ENCODE peak calls at places on chromosomes 4 and X, in ten cellular contexts. One of them, this sample, is unnamed.
A peak's percentile ranks its signal among the peaks of the same experiment; 100 is the strongest.

GRCh38 chr4:26525136-26525535 is 34.9 kb upstream of the CCKAR start:
- DNase-seq in effector CD4-positive, alpha-beta T cell: no peak
- DNase-seq in PC-3: peak; percentile 33
- DNase-seq in T-helper 1 cell: no peak
- DNase-seq in spleen: no peak
- DNase-seq in H9: no peak
- DNase-seq in ELF-1: no peak
- DNase-seq in HS-5: peak; percentile 32
- DNase-seq in cardiac muscle cell: peak; percentile 14
- DNase-seq in right atrium auricular region: no peak
- DNase-seq in this sample: peak; percentile 45

GRCh38 chr4:48602222-48602621 is 112.2 kb downstream of the ZAR1 start:
- DNase-seq in effector CD4-positive, alpha-beta T cell: no peak
- DNase-seq in PC-3: peak; percentile 82
- DNase-seq in T-helper 1 cell: no peak
- DNase-seq in spleen: no peak
- DNase-seq in H9: no peak
- DNase-seq in ELF-1: no peak
- DNase-seq in HS-5: peak; percentile 41
- DNase-seq in cardiac muscle cell: no peak
- DNase-seq in right atrium auricular region: no peak
- DNase-seq in this sample: peak; percentile 56

GRCh38 chr4:30789219-30789671 is 69.1 kb downstream of the PCDH7 start:
- DNase-seq in effector CD4-positive, alpha-beta T cell: no peak
- DNase-seq in PC-3: peak; percentile 35
- DNase-seq in T-helper 1 cell: no peak
- DNase-seq in spleen: no peak
- DNase-seq in H9: no peak
- DNase-seq in ELF-1: peak; percentile 1
- DNase-seq in HS-5: no peak
- DNase-seq in cardiac muscle cell: no peak
- DNase-seq in right atrium auricular region: no peak
- DNase-seq in this sample: no peak

GRCh38 chr4:8665406-8666360 is 73.1 kb downstream of the CPZ start:
- DNase-seq in effector CD4-positive, alpha-beta T cell: no peak
- DNase-seq in PC-3: peak; percentile 38
- DNase-seq in T-helper 1 cell: no peak
- DNase-seq in spleen: peak; percentile 38
- DNase-seq in H9: no peak
- DNase-seq in ELF-1: no peak
- DNase-seq in HS-5: peak; percentile 3
- DNase-seq in cardiac muscle cell: no peak
- DNase-seq in right atrium auricular region: no peak
- DNase-seq in this sample: no peak

GRCh38 chr4:110503588-110504435 is 27.9 kb downstream of the ENPEP start:
- DNase-seq in effector CD4-positive, alpha-beta T cell: no peak
- DNase-seq in PC-3: no peak
- DNase-seq in T-helper 1 cell: no peak
- DNase-seq in spleen: no peak
- DNase-seq in H9: peak; percentile 36
- DNase-seq in ELF-1: peak; percentile 27
- DNase-seq in HS-5: no peak
- DNase-seq in cardiac muscle cell: peak; percentile 55
- DNase-seq in right atrium auricular region: no peak
- DNase-seq in this sample: peak; percentile 33

GRCh38 chrX:149453030-149453429 is 52.1 kb downstream of the IDS start:
- DNase-seq in effector CD4-positive, alpha-beta T cell: no peak
- DNase-seq in PC-3: peak; percentile 46
- DNase-seq in T-helper 1 cell: no peak
- DNase-seq in spleen: no peak
- DNase-seq in H9: no peak
- DNase-seq in ELF-1: peak; percentile 32
- DNase-seq in HS-5: peak; percentile 3
- DNase-seq in cardiac muscle cell: peak; percentile 18
- DNase-seq in right atrium auricular region: no peak
- DNase-seq in this sample: peak; percentile 57

GRCh38 chr4:109211671-109212070 is 90.8 kb downstream of the COL25A1 start:
- DNase-seq in effector CD4-positive, alpha-beta T cell: no peak
- DNase-seq in PC-3: no peak
- DNase-seq in T-helper 1 cell: no peak
- DNase-seq in spleen: no peak
- DNase-seq in H9: no peak
- DNase-seq in ELF-1: no peak
- DNase-seq in HS-5: no peak
- DNase-seq in cardiac muscle cell: peak; percentile 18
- DNase-seq in right atrium auricular region: no peak
- DNase-seq in this sample: peak; percentile 13

GRCh38 chr4:86744570-86744969 is 104.6 kb downstream of the SLC10A6 start:
- DNase-seq in effector CD4-positive, alpha-beta T cell: no peak
- DNase-seq in PC-3: peak; percentile 86
- DNase-seq in T-helper 1 cell: no peak
- DNase-seq in spleen: no peak
- DNase-seq in H9: no peak
- DNase-seq in ELF-1: no peak
- DNase-seq in HS-5: no peak
- DNase-seq in cardiac muscle cell: no peak
- DNase-seq in right atrium auricular region: no peak
- DNase-seq in this sample: no peak

GRCh38 chrX:103488332-103488731 is 31.0 kb downstream of the RAB40A start:
- DNase-seq in effector CD4-positive, alpha-beta T cell: no peak
- DNase-seq in PC-3: peak; percentile 45
- DNase-seq in T-helper 1 cell: no peak
- DNase-seq in spleen: no peak
- DNase-seq in H9: no peak
- DNase-seq in ELF-1: no peak
- DNase-seq in HS-5: no peak
- DNase-seq in cardiac muscle cell: peak; percentile 39
- DNase-seq in right atrium auricular region: no peak
- DNase-seq in this sample: no peak

GRCh38 chr4:47852121-47852520 is 14.3 kb upstream of the CORIN start:
- DNase-seq in effector CD4-positive, alpha-beta T cell: no peak
- DNase-seq in PC-3: no peak
- DNase-seq in T-helper 1 cell: no peak
- DNase-seq in spleen: no peak
- DNase-seq in H9: no peak
- DNase-seq in ELF-1: no peak
- DNase-seq in HS-5: no peak
- DNase-seq in cardiac muscle cell: peak; percentile 85
- DNase-seq in right atrium auricular region: no peak
- DNase-seq in this sample: peak; percentile 88

GRCh38 chr4:27881705-27882104 is 1021.1 kb downstream of the STIM2 start:
- DNase-seq in effector CD4-positive, alpha-beta T cell: no peak
- DNase-seq in PC-3: no peak
- DNase-seq in T-helper 1 cell: no peak
- DNase-seq in spleen: no peak
- DNase-seq in H9: no peak
- DNase-seq in ELF-1: no peak
- DNase-seq in HS-5: no peak
- DNase-seq in cardiac muscle cell: no peak
- DNase-seq in right atrium auricular region: no peak
- DNase-seq in this sample: no peak

GRCh38 chrX:123731987-123732678 is 719 bp downstream of the THOC2 start:
- DNase-seq in effector CD4-positive, alpha-beta T cell: peak; percentile 2
- DNase-seq in PC-3: peak; percentile 15
- DNase-seq in T-helper 1 cell: peak; percentile 5
- DNase-seq in spleen: peak; percentile 82
- DNase-seq in H9: no peak
- DNase-seq in ELF-1: peak; percentile 54
- DNase-seq in HS-5: no peak
- DNase-seq in cardiac muscle cell: peak; percentile 40
- DNase-seq in right atrium auricular region: no peak
- DNase-seq in this sample: no peak

GRCh38 chr4:103375278-103375677 is 177.1 kb upstream of the CENPE start:
- DNase-seq in effector CD4-positive, alpha-beta T cell: no peak
- DNase-seq in PC-3: peak; percentile 49
- DNase-seq in T-helper 1 cell: no peak
- DNase-seq in spleen: no peak
- DNase-seq in H9: no peak
- DNase-seq in ELF-1: no peak
- DNase-seq in HS-5: peak; percentile 50
- DNase-seq in cardiac muscle cell: peak; percentile 23
- DNase-seq in right atrium auricular region: no peak
- DNase-seq in this sample: peak; percentile 86

GRCh38 chrX:83916525-83916924 is 55.6 kb downstream of the CYLC1 start:
- DNase-seq in effector CD4-positive, alpha-beta T cell: no peak
- DNase-seq in PC-3: peak; percentile 55
- DNase-seq in T-helper 1 cell: no peak
- DNase-seq in spleen: no peak
- DNase-seq in H9: no peak
- DNase-seq in ELF-1: peak; percentile 71
- DNase-seq in HS-5: no peak
- DNase-seq in cardiac muscle cell: no peak
- DNase-seq in right atrium auricular region: no peak
- DNase-seq in this sample: no peak

GRCh38 chr4:3128976-3129375 is 54.5 kb downstream of the HTT start:
- DNase-seq in effector CD4-positive, alpha-beta T cell: no peak
- DNase-seq in PC-3: no peak
- DNase-seq in T-helper 1 cell: no peak
- DNase-seq in spleen: no peak
- DNase-seq in H9: no peak
- DNase-seq in ELF-1: no peak
- DNase-seq in HS-5: no peak
- DNase-seq in cardiac muscle cell: peak; percentile 68
- DNase-seq in right atrium auricular region: no peak
- DNase-seq in this sample: no peak

GRCh38 chr4:98181815-98182214 is 38.5 kb upstream of the STPG2 start:
- DNase-seq in effector CD4-positive, alpha-beta T cell: no peak
- DNase-seq in PC-3: no peak
- DNase-seq in T-helper 1 cell: no peak
- DNase-seq in spleen: no peak
- DNase-seq in H9: no peak
- DNase-seq in ELF-1: no peak
- DNase-seq in HS-5: no peak
- DNase-seq in cardiac muscle cell: peak; percentile 37
- DNase-seq in right atrium auricular region: no peak
- DNase-seq in this sample: peak; percentile 13

GRCh38 chr4:3285558-3286334 is 7.1 kb upstream of the RGS12 start:
- DNase-seq in effector CD4-positive, alpha-beta T cell: no peak
- DNase-seq in PC-3: peak; percentile 46
- DNase-seq in T-helper 1 cell: no peak
- DNase-seq in spleen: peak; percentile 85
- DNase-seq in H9: peak; percentile 30
- DNase-seq in ELF-1: peak; percentile 64
- DNase-seq in HS-5: no peak
- DNase-seq in cardiac muscle cell: peak; percentile 37
- DNase-seq in right atrium auricular region: no peak
- DNase-seq in this sample: no peak

GRCh38 chr4:15147709-15148651 is 145.7 kb downstream of the CPEB2 start:
- DNase-seq in effector CD4-positive, alpha-beta T cell: no peak
- DNase-seq in PC-3: no peak
- DNase-seq in T-helper 1 cell: no peak
- DNase-seq in spleen: no peak
- DNase-seq in H9: no peak
- DNase-seq in ELF-1: no peak
- DNase-seq in HS-5: no peak
- DNase-seq in cardiac muscle cell: peak; percentile 38
- DNase-seq in right atrium auricular region: no peak
- DNase-seq in this sample: no peak

GRCh38 chr4:41178372-41179085 is 35.8 kb downstream of the APBB2 start:
- DNase-seq in effector CD4-positive, alpha-beta T cell: no peak
- DNase-seq in PC-3: peak; percentile 80
- DNase-seq in T-helper 1 cell: no peak
- DNase-seq in spleen: no peak
- DNase-seq in H9: no peak
- DNase-seq in ELF-1: no peak
- DNase-seq in HS-5: no peak
- DNase-seq in cardiac muscle cell: peak; percentile 95
- DNase-seq in right atrium auricular region: no peak
- DNase-seq in this sample: peak; percentile 90

GRCh38 chr4:105895609-105896460 is 564 bp downstream of the NPNT start:
- DNase-seq in effector CD4-positive, alpha-beta T cell: no peak
- DNase-seq in PC-3: peak; percentile 35
- DNase-seq in T-helper 1 cell: no peak
- DNase-seq in spleen: no peak
- DNase-seq in H9: peak; percentile 45
- DNase-seq in ELF-1: peak; percentile 60
- DNase-seq in HS-5: no peak
- DNase-seq in cardiac muscle cell: peak; percentile 3
- DNase-seq in right atrium auricular region: no peak
- DNase-seq in this sample: no peak

GRCh38 chrX:57156397-57157049 is 19.3 kb upstream of the SPIN2A start:
- DNase-seq in effector CD4-positive, alpha-beta T cell: no peak
- DNase-seq in PC-3: peak; percentile 59
- DNase-seq in T-helper 1 cell: no peak
- DNase-seq in spleen: no peak
- DNase-seq in H9: peak; percentile 42
- DNase-seq in ELF-1: peak; percentile 77
- DNase-seq in HS-5: no peak
- DNase-seq in cardiac muscle cell: peak; percentile 47
- DNase-seq in right atrium auricular region: no peak
- DNase-seq in this sample: peak; percentile 40

GRCh38 chr4:185634066-185634652 is 98.9 kb upstream of the PDLIM3 start:
- DNase-seq in effector CD4-positive, alpha-beta T cell: no peak
- DNase-seq in PC-3: peak; percentile 56
- DNase-seq in T-helper 1 cell: no peak
- DNase-seq in spleen: no peak
- DNase-seq in H9: no peak
- DNase-seq in ELF-1: no peak
- DNase-seq in HS-5: no peak
- DNase-seq in cardiac muscle cell: no peak
- DNase-seq in right atrium auricular region: no peak
- DNase-seq in this sample: no peak

GRCh38 chr4:3328814-3329663 is 36.2 kb downstream of the RGS12 start:
- DNase-seq in effector CD4-positive, alpha-beta T cell: no peak
- DNase-seq in PC-3: no peak
- DNase-seq in T-helper 1 cell: no peak
- DNase-seq in spleen: no peak
- DNase-seq in H9: no peak
- DNase-seq in ELF-1: no peak
- DNase-seq in HS-5: no peak
- DNase-seq in cardiac muscle cell: no peak
- DNase-seq in right atrium auricular region: peak; percentile 42
- DNase-seq in this sample: no peak

GRCh38 chr4:134463771-134464170 is 262.2 kb upstream of the PABPC4L start:
- DNase-seq in effector CD4-positive, alpha-beta T cell: no peak
- DNase-seq in PC-3: no peak
- DNase-seq in T-helper 1 cell: no peak
- DNase-seq in spleen: no peak
- DNase-seq in H9: no peak
- DNase-seq in ELF-1: no peak
- DNase-seq in HS-5: no peak
- DNase-seq in cardiac muscle cell: no peak
- DNase-seq in right atrium auricular region: no peak
- DNase-seq in this sample: no peak

This sample was measured in brain microvascular endothelial cell.